ENCODE peak calls at places on chromosomes 6 and 20, in nine cellular contexts. P, L, U, C, N, S, E, W and V are unnamed samples.

GRCh38 chr20:54397292-54398155 is 77.9 kb upstream of the DOK5 start:
- DNase-seq in W (no peak), N (no peak), P (no peak), S (no peak), L (no peak), C (no peak), E (no peak), U (no peak), V (no peak)

GRCh38 chr20:49210101-49210749 is 9.0 kb upstream of the DDX27 start:
- DNase-seq in E (no peak), W (no peak), P (no peak), C (no peak), U (no peak), N (no peak), S (no peak), L (no peak), V (no peak)

GRCh38 chr20:47146703-47147102 is 209.8 kb downstream of the ZMYND8 start:
- DNase-seq in P (peak), S (peak), N (no peak), E (no peak), W (no peak), U (no peak), C (no peak), L (no peak), V (peak)

GRCh38 chr20:17681741-17682102 is 320 bp downstream of the RRBP1 start:
- DNase-seq in P (no peak), E (no peak), N (no peak), S (no peak), U (no peak), W (no peak), C (peak), L (no peak), V (no peak)

GRCh38 chr20:47629907-47630306 is 128.2 kb downstream of the NCOA3 start:
- DNase-seq in E (no peak), S (no peak), N (no peak), W (no peak), U (no peak), L (no peak), P (no peak), C (no peak), V (no peak)

GRCh38 chr6:96450082-96450759 is 71.4 kb upstream of the UFL1 start:
- DNase-seq in W (no peak), C (no peak), L (no peak), S (no peak), U (no peak), N (no peak), P (no peak), E (peak), V (no peak)

GRCh38 chr6:33768644-33769120 is 20.2 kb downstream of the LEMD2 start:
- DNase-seq in P (peak), L (peak), N (peak), E (peak), C (peak), W (peak), U (peak), S (peak), V (peak)

GRCh38 chr6:117317261-117317660 is 51.9 kb downstream of the VGLL2 start:
- DNase-seq in W (no peak), C (no peak), P (peak), E (peak), N (no peak), S (peak), L (no peak), U (no peak), V (peak)

GRCh38 chr6:42007753-42008528 is 42.4 kb upstream of the TAF8 start:
- DNase-seq in U (no peak), W (no peak), P (no peak), S (no peak), E (no peak), L (no peak), C (peak), N (no peak), V (no peak)

GRCh38 chr20:56859751-56860366 is 230.8 kb downstream of the TFAP2C start:
- DNase-seq in W (no peak), N (no peak), L (peak), P (no peak), E (no peak), U (no peak), S (no peak), C (no peak), V (peak)

GRCh38 chr20:45783656-45784294 is 7.9 kb downstream of the WFDC3 start:
- DNase-seq in W (peak), N (peak), C (no peak), E (peak), P (peak), U (no peak), S (peak), L (no peak), V (peak)

GRCh38 chr6:111707773-111708172 is 102.1 kb upstream of the TRAF3IP2 start:
- DNase-seq in P (no peak), L (no peak), C (no peak), W (no peak), S (no peak), N (no peak), U (no peak), E (no peak), V (no peak)

GRCh38 chr6:127277878-127278843 is 11.5 kb downstream of the RNF146 start:
- DNase-seq in P (no peak), L (no peak), N (no peak), S (no peak), C (no peak), E (no peak), U (no peak), W (no peak), V (no peak)

GRCh38 chr6:39357998-39358686 is 35.6 kb upstream of the KCNK16 start:
- DNase-seq in L (no peak), C (no peak), S (peak), N (peak), U (peak), P (peak), W (no peak), E (peak), V (peak)

GRCh38 chr6:131197716-131198115 is 62.4 kb downstream of the AKAP7 start:
- DNase-seq in N (no peak), W (no peak), S (no peak), U (no peak), C (no peak), L (no peak), P (no peak), E (peak), V (no peak)

GRCh38 chr6:126228001-126228791 is 111.7 kb upstream of the CENPW start:
- DNase-seq in E (no peak), P (no peak), C (no peak), U (no peak), S (no peak), W (no peak), N (no peak), L (no peak), V (no peak)

GRCh38 chr6:75143186-75143585 is 62.7 kb downstream of the COL12A1 start:
- DNase-seq in L (no peak), W (no peak), P (peak), S (peak), C (no peak), E (no peak), U (no peak), N (no peak), V (peak)

GRCh38 chr6:14046476-14047068 is 71.0 kb upstream of the CD83 start:
- DNase-seq in C (peak), U (no peak), N (peak), S (peak), L (no peak), E (peak), P (peak), W (no peak), V (peak)

GRCh38 chr6:41171908-41172307 is 9.0 kb upstream of the TREM2 start:
- DNase-seq in S (no peak), C (no peak), L (no peak), U (no peak), P (no peak), E (no peak), N (no peak), W (no peak), V (no peak)

GRCh38 chr6:75882734-75883133 is 133.7 kb downstream of the MYO6 start:
- DNase-seq in U (no peak), L (no peak), W (no peak), C (no peak), P (peak), N (no peak), S (peak), E (no peak), V (peak)

GRCh38 chr20:44395183-44395962 is 39.9 kb downstream of the HNF4A start:
- DNase-seq in W (no peak), C (no peak), N (no peak), L (no peak), S (no peak), E (peak), U (no peak), P (no peak), V (no peak)

GRCh38 chr20:59518881-59519706 is 85.2 kb upstream of the PHACTR3 start:
- DNase-seq in N (peak), W (no peak), P (peak), E (peak), U (no peak), S (peak), L (no peak), C (peak), V (peak)

GRCh38 chr20:58852559-58853271 is at the start of gene GNAS:
- DNase-seq in C (no peak), U (peak), E (peak), L (peak), N (no peak), P (peak), W (peak), S (peak), V (peak)

GRCh38 chr6:80480478-80481157 is 374.1 kb downstream of the BCKDHB start:
- DNase-seq in N (no peak), U (no peak), L (no peak), W (no peak), E (no peak), P (no peak), S (no peak), C (no peak), V (no peak)

GRCh38 chr20:50191566-50192363 is 1.1 kb downstream of the CEBPB start:
- DNase-seq in C (peak), P (peak), N (peak), E (peak), L (peak), W (peak), U (no peak), S (peak), V (peak)

GRCh38 chr20:6480328-6481030 is 287.0 kb upstream of the BMP2 start:
- DNase-seq in L (no peak), S (no peak), W (no peak), N (no peak), C (no peak), U (no peak), P (no peak), E (peak), V (no peak)

GRCh38 chr6:157198425-157199279 is 124.7 kb downstream of the TMEM242 start:
- DNase-seq in N (peak), E (peak), W (peak), S (peak), C (no peak), U (no peak), P (no peak), L (no peak), V (peak)

GRCh38 chr20:51696304-51697118 is 71.7 kb downstream of the ATP9A start:
- DNase-seq in P (peak), N (no peak), L (peak), U (no peak), C (no peak), E (no peak), W (no peak), S (peak), V (peak)

GRCh38 chr6:126372626-126373025 is 32.7 kb downstream of the CENPW start:
- DNase-seq in L (no peak), U (no peak), N (no peak), P (no peak), E (no peak), S (no peak), W (no peak), C (no peak), V (no peak)

GRCh38 chr6:113936093-113936934 is 34.6 kb downstream of the HDAC2 start:
- DNase-seq in C (peak), N (no peak), U (no peak), E (peak), P (peak), W (no peak), S (peak), L (no peak), V (peak)

GRCh38 chr20:37943033-37943432 is 40.1 kb downstream of the VSTM2L start:
- DNase-seq in W (no peak), P (no peak), E (no peak), N (peak), C (no peak), L (no peak), S (no peak), U (no peak), V (no peak)

DNA sequence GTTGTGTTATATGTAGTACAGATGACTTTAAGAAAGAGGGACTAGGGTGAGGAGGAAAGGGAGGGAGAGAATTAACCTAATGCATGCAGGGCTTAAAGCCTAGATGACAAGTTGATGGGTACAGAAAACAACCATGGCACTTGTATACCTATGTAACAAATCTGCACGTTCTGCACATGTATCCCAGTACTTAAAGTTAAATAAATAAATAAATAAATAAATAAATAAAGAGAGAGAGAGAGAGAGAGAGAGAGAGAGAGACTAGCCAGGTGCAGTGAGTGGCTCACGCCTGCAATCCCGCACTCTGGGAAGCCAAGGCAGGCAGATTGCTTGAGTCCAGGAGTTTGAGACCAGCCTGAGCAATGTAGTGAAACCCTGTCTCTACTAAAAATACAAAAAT is 11.5 kb upstream of the CARMIL1 start:
- DNase-seq in L (no peak), C (no peak), W (no peak), U (no peak), S (no peak), N (no peak), E (no peak), P (no peak), V (no peak)
- TF ChIP-seq CTCF in L (no peak), C (no peak), W (no peak), U (no peak), S (no peak), N (no peak), E (no peak), P (no peak), V (no peak)

DNA sequence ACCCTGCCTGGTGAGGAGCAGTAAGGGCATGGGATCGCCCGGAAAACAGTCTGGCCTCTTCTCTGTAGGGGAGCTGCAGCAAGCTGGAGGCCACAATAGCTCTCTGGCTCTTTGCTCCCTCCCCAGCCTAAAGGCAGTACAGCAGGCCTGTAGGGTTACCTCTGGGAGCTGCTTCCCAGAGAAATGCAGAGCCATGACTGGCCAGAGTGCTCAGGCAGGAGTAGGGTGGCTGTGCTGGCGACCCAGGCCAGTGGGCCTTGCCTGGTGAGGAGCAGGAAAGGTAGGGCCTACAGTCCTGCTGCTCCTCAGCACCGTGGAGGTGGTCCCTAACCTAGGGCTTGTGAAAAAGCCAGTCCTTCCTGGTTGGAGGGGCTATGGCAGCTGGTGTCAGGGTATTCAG is 129.9 kb upstream of the CHD6 start:
- DNase-seq in C (no peak), L (no peak), W (no peak), S (no peak), U (no peak), E (no peak), N (no peak), P (no peak), V (no peak)
- TF ChIP-seq CTCF in C (no peak), L (no peak), W (no peak), S (no peak), U (no peak), E (no peak), N (no peak), P (no peak), V (no peak)

GRCh38 chr20:20503788-20504528 is 136.1 kb downstream of the INSM1 start:
- DNase-seq in P (no peak), E (no peak), L (no peak), N (no peak), C (no peak), U (no peak), S (no peak), W (no peak), V (no peak)
- TF ChIP-seq CTCF in P (no peak), E (no peak), L (no peak), N (no peak), C (no peak), U (no peak), S (no peak), W (no peak), V (no peak)

GRCh38 chr6:121297699-121298098 is 36.6 kb downstream of the TBC1D32 start:
- DNase-seq in N (no peak), U (no peak), P (no peak), L (no peak), W (no peak), E (no peak), C (no peak), S (peak), V (peak)
- TF ChIP-seq CTCF in N (no peak), U (no peak), P (no peak), L (no peak), W (no peak), E (no peak), C (no peak), S (no peak), V (no peak)

DNA sequence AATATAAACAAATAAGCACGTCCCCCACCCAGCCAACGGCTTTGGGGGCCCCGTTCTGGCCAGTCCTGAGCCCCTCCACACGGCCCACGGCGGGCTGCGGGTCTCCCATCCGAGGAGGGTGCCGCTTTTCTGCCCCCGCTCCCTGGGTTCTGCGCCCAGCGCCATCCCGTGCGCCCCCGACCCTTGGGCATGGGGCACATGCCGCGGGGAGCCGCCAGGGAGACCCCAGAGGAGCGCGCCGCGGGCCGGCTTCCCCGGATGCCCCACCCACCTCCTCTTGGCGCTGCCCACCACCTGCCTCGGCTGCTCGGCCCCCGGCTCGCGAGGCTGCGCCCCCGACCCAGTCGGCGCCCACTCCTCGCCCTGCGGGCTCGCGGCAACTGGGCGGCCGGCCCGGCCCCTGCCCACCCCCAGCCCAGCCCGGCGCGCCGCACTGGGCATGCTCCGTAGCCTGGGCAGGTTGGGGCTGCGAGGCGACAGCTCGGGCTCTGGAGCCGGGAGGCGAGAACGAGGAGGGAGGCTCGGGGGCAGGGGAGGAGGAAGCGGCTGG is 580 bp upstream of the PLCB4 start:
- DNase-seq in P (no peak), E (peak), L (peak), N (peak), U (peak), C (peak), W (peak), S (peak), V (no peak)
- TF ChIP-seq CTCF in P (no peak), E (no peak), L (no peak), N (no peak), U (no peak), C (no peak), W (no peak), S (no peak), V (no peak)